ENCODE peak calls at places on chromosome 3, in eight cellular contexts. B is right cardiac atrium, V is PC-9, W is right lobe of liver, Z is hepatocyte, Y is Panc1, X is H9, E is psoas muscle. J is an unnamed sample. For H3K4me1, the result is how much of the 10 kb centered on the place peaks cover.

GRCh38 chr3:82015241-82015640 is 253.8 kb upstream of the GBE1 start:
- DNase-seq in E (no peak), V (no peak), W (no peak), X (no peak), Y (no peak), Z (no peak), B (no peak), J (no peak)

GRCh38 chr3:105835606-105836005 is 33.2 kb downstream of the CBLB start:
- DNase-seq in W (no peak), V (no peak), X (no peak), Z (no peak), Y (no peak), E (no peak), B (no peak), J (no peak)

GRCh38 chr3:61157414-61157813 is 93.8 kb downstream of the FHIT start:
- DNase-seq in W (no peak), X (no peak), Y (no peak), E (no peak), B (no peak), Z (no peak), V (no peak), J (no peak)

GRCh38 chr3:58528629-58529028 is 8.4 kb downstream of the ACOX2 start:
- DNase-seq in B (peak), V (peak), X (no peak), E (no peak), Z (peak), W (peak), Y (no peak), J (no peak)

GRCh38 chr3:73773228-73773627 is 148.5 kb upstream of the PDZRN3 start:
- DNase-seq in X (no peak), V (no peak), B (peak), Y (no peak), W (no peak), Z (no peak), E (no peak), J (no peak)

GRCh38 chr3:195097331-195098255 is 173.4 kb downstream of the XXYLT1 start:
- DNase-seq in Y (no peak), X (no peak), B (no peak), Z (no peak), W (no peak), V (no peak), E (no peak), J (no peak)

GRCh38 chr3:27675287-27675686 is 46.8 kb downstream of the EOMES start:
- DNase-seq in V (no peak), X (no peak), Z (no peak), E (no peak), Y (no peak), B (no peak), W (no peak), J (no peak)

GRCh38 chr3:59730608-59731007 is 680.8 kb upstream of the CFAP20DC start:
- DNase-seq in X (no peak), Y (no peak), B (no peak), E (no peak), V (no peak), W (no peak), Z (no peak), J (no peak)

GRCh38 chr3:194367992-194368841 is 1.3 kb downstream of the LRRC15 start:
- DNase-seq in B (no peak), W (no peak), E (no peak), Y (no peak), V (no peak), X (no peak), Z (no peak), J (no peak)

GRCh38 chr3:168581718-168582332 is 486.1 kb upstream of the GOLIM4 start:
- DNase-seq in B (no peak), Z (no peak), V (no peak), Y (no peak), W (no peak), E (no peak), X (peak), J (no peak)

GRCh38 chr3:11718582-11719405 is 75.1 kb upstream of the VGLL4 start:
- DNase-seq in V (peak), B (peak), W (peak), E (no peak), Y (no peak), Z (peak), X (no peak), J (peak)

DNA sequence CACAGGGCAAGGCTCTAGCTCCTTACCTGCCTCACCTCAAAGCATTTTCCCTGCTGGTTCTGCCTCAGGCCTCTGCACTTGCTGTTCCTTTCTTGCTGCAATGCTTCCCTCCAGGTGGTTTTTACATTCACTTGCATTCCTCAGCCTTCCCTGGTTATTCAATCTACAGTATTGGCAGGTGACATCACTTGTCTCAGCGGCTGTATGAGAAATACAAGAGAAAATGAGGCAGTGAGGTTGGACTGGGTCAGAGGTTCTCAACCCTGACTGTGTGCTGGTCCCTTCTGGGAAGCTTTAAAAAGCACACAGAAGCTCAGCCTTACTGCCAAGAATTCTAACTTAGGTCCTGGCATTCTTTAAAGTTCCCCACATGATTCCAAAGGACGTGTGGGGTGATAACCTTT is 26.7 kb downstream of the SIAH2 start:
- DNase-seq in X (peak), W (no peak), B (no peak), V (no peak), E (no peak), Z (no peak), Y (no peak), J (no peak)
- H3K4me1 ChIP-seq in X (under half), W (half or more), B (under half), V (under half), E (under half), Z (under half), Y (under half), J (under half)

GRCh38 chr3:134312072-134312872 is 61.6 kb upstream of the RYK start:
- DNase-seq in V (peak), Y (no peak), W (peak), X (peak), Z (no peak), B (no peak), E (peak), J (no peak)

GRCh38 chr3:134311693-134312071 is 61.0 kb upstream of the RYK start:
- DNase-seq in V (no peak), Y (no peak), Z (no peak), W (no peak), E (no peak), B (no peak), X (peak), J (no peak)

GRCh38 chr3:134313839-134314587 is 60.2 kb downstream of the AMOTL2 start:
- DNase-seq in B (no peak), W (no peak), E (no peak), X (peak), Z (no peak), Y (no peak), V (no peak), J (no peak)

GRCh38 chr3:134314588-134315285 is 59.5 kb downstream of the AMOTL2 start:
- DNase-seq in V (no peak), Y (no peak), X (peak), B (no peak), E (no peak), W (no peak), Z (no peak), J (no peak)

DNA sequence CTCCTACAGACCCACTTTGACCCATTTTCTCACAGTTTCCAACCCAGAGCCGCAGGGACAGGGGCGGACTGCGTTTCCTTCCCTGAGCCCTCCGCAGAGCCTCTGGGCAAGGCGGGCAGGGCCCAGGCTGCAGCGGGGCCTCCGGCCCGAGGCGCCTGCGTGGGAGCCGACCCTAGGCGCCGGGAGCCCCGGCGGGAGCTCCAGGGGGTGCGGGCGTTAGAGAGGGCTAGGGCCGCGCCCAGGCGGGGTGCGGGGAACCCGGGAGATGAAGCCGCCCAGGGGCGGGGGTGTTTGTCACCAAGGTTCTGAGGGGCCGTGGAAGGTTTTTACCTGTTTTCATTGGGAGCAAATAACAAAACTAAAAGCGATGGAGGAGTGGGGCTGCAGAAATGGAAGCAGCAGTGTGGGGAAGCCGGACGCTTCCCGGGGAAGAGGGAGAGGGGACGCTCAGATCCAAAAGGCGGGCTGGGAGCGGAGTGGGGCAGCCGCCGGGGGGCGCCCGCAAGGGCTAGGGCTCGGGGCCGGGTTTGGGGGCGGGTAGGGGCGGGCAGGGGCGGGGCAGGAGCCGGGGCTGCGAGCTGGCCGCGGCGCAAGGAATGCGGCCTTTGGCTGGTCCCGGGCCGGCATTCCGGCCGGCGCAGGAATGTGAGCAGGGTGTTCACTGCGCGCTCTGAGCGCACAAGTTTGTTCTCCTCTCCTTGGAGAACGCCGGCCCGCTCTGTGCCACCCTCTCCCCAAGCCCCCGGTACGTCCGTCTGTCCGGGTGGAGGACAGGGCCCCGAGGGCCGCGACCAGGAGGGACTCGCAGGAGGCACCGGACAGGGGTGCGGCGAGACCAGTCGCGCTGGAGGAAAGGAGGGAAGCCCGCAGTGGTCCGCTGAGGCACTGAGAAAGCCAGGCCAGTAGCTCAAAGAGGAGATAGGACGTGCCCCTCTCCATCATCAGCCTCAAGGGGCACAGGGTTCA is 61.1 kb downstream of the AMOTL2 start:
- DNase-seq in E (peak), Z (peak), Y (no peak), V (peak), W (peak), B (peak), X (peak), J (no peak)
- H3K4me1 ChIP-seq in E (half or more), Z (under half), Y (half or more), V (half or more), W (half or more), B (under half), X (under half), J (half or more)

GRCh38 chr3:125042725-125043406 is 12.9 kb downstream of the HEG1 start:
- DNase-seq in W (no peak), B (peak), E (peak), Y (no peak), V (no peak), Z (no peak), X (no peak), J (no peak)

GRCh38 chr3:125043599-125044151 is 12.1 kb downstream of the HEG1 start:
- DNase-seq in V (no peak), X (no peak), E (peak), B (peak), Y (no peak), Z (no peak), W (no peak), J (no peak)

GRCh38 chr3:125039041-125039896 is 16.5 kb downstream of the HEG1 start:
- DNase-seq in V (no peak), B (no peak), E (no peak), W (no peak), X (no peak), Y (no peak), Z (no peak), J (no peak)

GRCh38 chr3:125037498-125038150 is 18.2 kb downstream of the HEG1 start:
- DNase-seq in Y (no peak), B (no peak), E (no peak), W (no peak), Z (no peak), X (no peak), V (no peak), J (no peak)

DNA sequence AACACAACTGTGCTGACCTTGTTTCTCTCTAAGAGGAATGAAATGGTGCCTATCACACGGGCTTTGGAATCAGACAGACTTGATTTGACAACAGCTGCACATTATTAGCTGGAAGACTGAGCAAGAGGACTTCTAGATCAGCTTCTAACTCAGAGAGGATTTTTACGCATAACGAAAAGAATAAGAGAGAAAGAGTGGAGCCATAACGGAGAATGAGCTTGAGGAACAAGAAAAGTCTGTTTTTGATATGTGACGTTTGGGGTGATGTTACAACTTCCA is 16.0 kb downstream of the HEG1 start:
- DNase-seq in B (no peak), W (no peak), X (no peak), Y (no peak), Z (no peak), V (no peak), E (no peak), J (no peak)
- H3K4me1 ChIP-seq in B (under half), W (under half), X (under half), Y (under half), Z (under half), V (under half), E (under half), J (under half)

GRCh38 chr3:49414753-49415152 is 2.5 kb downstream of the TCTA start:
- DNase-seq in W (no peak), Y (no peak), B (peak), V (no peak), E (peak), X (no peak), Z (no peak), J (no peak)
- H3K4me1 ChIP-seq in W (under half), Y (under half), B (under half), V (half or more), E (under half), X (under half), Z (under half), J (under half)

J was measured in Caco-2.